ENCODE peak calls at places on chromosome 3, in nine cellular contexts. I, O, L, U, R, A, Q, N and D are unnamed samples.

GRCh38 chr3:14147617-14148016 is 22.8 kb downstream of the TMEM43 start:
- DNase-seq in L (no peak), I (no peak), R (no peak), U (no peak), Q (no peak), O (peak; percentile 73), A (no peak), N (no peak), D (no peak)

GRCh38 chr3:69250014-69250413 is 127.6 kb upstream of the LMOD3 start:
- DNase-seq in Q (no peak), U (peak; percentile 84), O (peak; percentile 88), I (no peak), A (peak; percentile 19), R (no peak), N (peak; percentile 67), L (peak; percentile 46), D (no peak)

GRCh38 chr3:99013794-99014315 is 112.4 kb upstream of the DCBLD2 start:
- DNase-seq in Q (no peak), L (no peak), I (peak; percentile 94), A (no peak), O (no peak), U (no peak), R (no peak), N (no peak), D (no peak)

GRCh38 chr3:191470080-191470479 is 9.1 kb downstream of the PYDC2 start:
- DNase-seq in Q (no peak), A (no peak), L (no peak), I (no peak), N (no peak), U (no peak), O (no peak), R (no peak), D (no peak)

GRCh38 chr3:177554900-177555759 is 357.8 kb upstream of the TBL1XR1 start:
- DNase-seq in R (no peak), A (no peak), Q (no peak), O (peak; percentile 49), U (peak; percentile 21), I (peak; percentile 36), N (no peak), L (no peak), D (peak; percentile 48)

GRCh38 chr3:179233043-179233442 is 17.9 kb downstream of the KCNMB3 start:
- DNase-seq in U (no peak), A (no peak), Q (no peak), R (no peak), N (no peak), L (no peak), O (no peak), I (no peak), D (no peak)

GRCh38 chr3:33186524-33187367 is 31.9 kb downstream of the SUSD5 start:
- DNase-seq in A (no peak), L (no peak), U (no peak), N (no peak), R (no peak), I (peak; percentile 21), O (no peak), Q (no peak), D (no peak)

GRCh38 chr3:48233542-48233941 is 7.4 kb upstream of the ZNF589 start:
- DNase-seq in R (no peak), U (no peak), N (no peak), L (no peak), A (no peak), O (no peak), Q (no peak), I (no peak), D (no peak)

GRCh38 chr3:58535531-58536500 is 1.2 kb downstream of the ACOX2 start:
- DNase-seq in R (no peak), Q (no peak), N (no peak), A (no peak), I (no peak), O (peak; percentile 63), L (peak; percentile 63), U (peak; percentile 78), D (no peak)

GRCh38 chr3:131075632-131076328 is 49.1 kb downstream of the NEK11 start:
- DNase-seq in O (no peak), A (no peak), R (no peak), I (no peak), N (no peak), L (no peak), Q (no peak), U (peak; percentile 8), D (no peak)

GRCh38 chr3:138898708-138899107 is 48.2 kb downstream of the FOXL2 start:
- DNase-seq in A (no peak), R (no peak), U (no peak), O (no peak), I (no peak), L (no peak), N (no peak), Q (no peak), D (no peak)

GRCh38 chr3:176352716-176353334 is 844.5 kb downstream of the TBL1XR1 start:
- DNase-seq in Q (no peak), A (no peak), I (no peak), L (no peak), O (no peak), U (no peak), R (no peak), N (no peak), D (no peak)

GRCh38 chr3:176349706-176350105 is 847.6 kb downstream of the TBL1XR1 start:
- DNase-seq in I (no peak), L (no peak), N (no peak), R (no peak), O (no peak), A (no peak), U (no peak), Q (no peak), D (no peak)

GRCh38 chr3:176351408-176351807 is 845.9 kb downstream of the TBL1XR1 start:
- DNase-seq in A (no peak), U (no peak), I (peak; percentile 24), L (no peak), O (no peak), Q (no peak), N (no peak), R (no peak), D (no peak)

GRCh38 chr3:176341963-176342362 is 855.3 kb downstream of the TBL1XR1 start:
- DNase-seq in L (no peak), R (no peak), O (no peak), I (no peak), A (no peak), Q (no peak), N (no peak), U (no peak), D (no peak)

GRCh38 chr3:176347424-176348146 is 849.7 kb downstream of the TBL1XR1 start:
- DNase-seq in N (no peak), I (peak; percentile 11), R (no peak), A (no peak), Q (no peak), O (no peak), L (no peak), U (no peak), D (no peak)
- H3K27ac ChIP-seq in N (no peak overlapping the region), I (no peak overlapping the region), R (no peak overlapping the region), A (no peak overlapping the region), Q (no peak overlapping the region), O (no peak overlapping the region), L (no peak overlapping the region), U (no peak overlapping the region), D (no peak overlapping the region)

GRCh38 chr3:111863942-111864341 is 4.9 kb downstream of the PHLDB2 start:
- DNase-seq in U (no peak), O (no peak), I (no peak), A (no peak), L (no peak), R (no peak), Q (no peak), N (no peak), D (no peak)

GRCh38 chr3:111861396-111861795 is 2.3 kb downstream of the PHLDB2 start:
- DNase-seq in L (no peak), A (no peak), Q (no peak), R (no peak), O (no peak), N (no peak), I (peak; percentile 26), U (no peak), D (no peak)

GRCh38 chr3:111862974-111863373 is 3.9 kb downstream of the PHLDB2 start:
- DNase-seq in Q (peak; percentile 56), A (no peak), O (no peak), U (no peak), L (no peak), I (no peak), N (no peak), R (no peak), D (no peak)

GRCh38 chr3:111859974-111860859 is 1.2 kb downstream of the PHLDB2 start:
- DNase-seq in N (peak; percentile 11), A (peak; percentile 43), U (peak; percentile 71), O (peak; percentile 94), I (peak; percentile 98), R (peak; percentile 10), Q (peak; percentile 83), L (peak; percentile 65), D (peak; percentile 82)

GRCh38 chr3:111862415-111862814 is 3.4 kb downstream of the PHLDB2 start:
- DNase-seq in A (no peak), O (no peak), U (no peak), R (no peak), L (no peak), Q (peak; percentile 26), N (no peak), I (no peak), D (no peak)
- H3K27ac ChIP-seq in A (no peak overlapping the region), O (peak overlapping the region; percentile 28), U (peak overlapping the region; percentile 92), R (no peak overlapping the region), L (no peak overlapping the region), Q (peak overlapping the region; percentile 75), N (no peak overlapping the region), I (no peak overlapping the region), D (peak overlapping the region; percentile 96)

GRCh38 chr3:12231481-12231880 is 57.4 kb upstream of the PPARG start:
- DNase-seq in R (no peak), O (no peak), N (no peak), U (no peak), L (no peak), A (no peak), Q (no peak), I (no peak), D (no peak)
- H3K27ac ChIP-seq in R (no peak overlapping the region), O (no peak overlapping the region), N (no peak overlapping the region), U (no peak overlapping the region), L (no peak overlapping the region), A (no peak overlapping the region), Q (no peak overlapping the region), I (no peak overlapping the region), D (no peak overlapping the region)

DNA sequence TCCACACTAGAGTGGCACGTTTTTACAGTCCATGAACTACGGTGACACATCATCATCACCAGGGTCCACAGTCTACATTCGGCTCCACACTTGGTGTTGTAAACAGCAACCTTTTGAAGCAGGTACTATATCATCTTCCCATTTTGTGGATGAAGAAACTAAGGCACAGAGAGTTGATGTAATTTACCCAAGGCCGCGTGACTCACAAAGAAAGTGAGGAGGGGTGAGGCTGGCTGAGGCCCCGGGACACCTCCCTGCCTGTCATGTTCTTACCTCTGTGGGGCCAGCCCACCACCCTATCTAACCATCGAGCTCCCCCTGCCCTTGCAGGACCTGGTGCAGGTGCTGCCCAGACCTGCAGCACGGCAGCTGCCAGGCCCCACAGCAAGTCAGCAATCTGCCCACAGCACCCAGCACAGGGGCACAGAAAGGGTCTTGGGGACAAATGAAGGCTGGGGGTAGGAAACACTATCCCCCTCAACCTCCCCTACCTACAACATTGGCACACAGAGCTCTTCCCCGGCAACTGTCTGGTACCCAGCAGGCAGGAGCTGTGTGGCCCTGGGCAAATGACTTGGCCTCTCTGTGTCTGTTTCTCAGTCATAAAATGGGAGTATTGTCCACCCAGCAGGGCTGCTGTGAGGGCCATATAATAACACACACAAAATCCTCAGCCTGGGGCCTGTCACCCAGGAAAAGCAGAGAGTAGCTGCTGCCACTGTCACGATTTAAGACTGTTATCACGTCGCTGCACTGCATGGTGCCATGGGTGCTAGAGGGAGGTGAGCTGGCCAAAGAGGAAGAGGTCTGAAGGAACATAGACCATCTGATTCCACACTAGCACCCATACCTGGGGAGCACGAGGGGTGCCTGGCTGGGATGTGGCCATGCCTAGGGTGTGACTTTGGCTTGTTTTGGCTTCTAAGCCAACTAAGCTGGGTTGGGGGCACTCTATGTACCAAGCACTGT is 115.1 kb downstream of the IQSEC1 start:
- DNase-seq in O (no peak), L (no peak), I (no peak), Q (no peak), U (no peak), A (no peak), N (no peak), R (no peak), D (no peak)
- H3K27ac ChIP-seq in O (no peak overlapping the region), L (no peak overlapping the region), I (no peak overlapping the region), Q (no peak overlapping the region), U (peak overlapping the region; percentile 52), A (no peak overlapping the region), N (no peak overlapping the region), R (no peak overlapping the region), D (peak overlapping the region; percentile 28)